ENCODE peak calls at places on chromosomes 11 and 22, in seven cellular contexts. Z, U, J, X, O, C and A are unnamed samples.

GRCh38 chr11:26806209-26806608 is 84.3 kb upstream of the SLC5A12 start:
- DNase-seq in Z (no peak), U (no peak), J (no peak), X (no peak), O (peak), C (peak), A (peak)

GRCh38 chr22:19661156-19661555 is 53.1 kb upstream of the SEPTIN5 start:
- DNase-seq in Z (no peak), U (no peak), J (no peak), X (no peak), O (peak), C (peak), A (no peak)

GRCh38 chr11:34155057-34155758 is 49.8 kb downstream of the NAT10 start:
- DNase-seq in Z (no peak), U (no peak), J (no peak), X (no peak), O (no peak), C (no peak), A (no peak)

GRCh38 chr11:848380-848931 is 5.8 kb downstream of the TSPAN4 start:
- DNase-seq in Z (no peak), U (no peak), J (peak), X (peak), O (peak), C (no peak), A (no peak)

GRCh38 chr11:44711113-44711512 is 15.6 kb upstream of the TSPAN18 start:
- DNase-seq in Z (no peak), U (peak), J (no peak), X (peak), O (no peak), C (no peak), A (no peak)

GRCh38 chr22:36332623-36333331 is 55.0 kb downstream of the MYH9 start:
- DNase-seq in Z (no peak), U (no peak), J (peak), X (no peak), O (peak), C (peak), A (peak)

GRCh38 chr11:117281159-117281558 is 10.0 kb upstream of the BACE1-AS start:
- DNase-seq in Z (no peak), U (no peak), J (no peak), X (no peak), O (peak), C (peak), A (peak)

GRCh38 chr11:61503135-61503770 is 5.3 kb upstream of the LRRC10B start:
- DNase-seq in Z (no peak), U (no peak), J (no peak), X (no peak), O (no peak), C (no peak), A (no peak)

GRCh38 chr22:50717709-50718351 is 20.2 kb upstream of the ACR start:
- DNase-seq in Z (no peak), U (no peak), J (no peak), X (no peak), O (no peak), C (no peak), A (no peak)

GRCh38 chr11:69040581-69041260 is 8.0 kb upstream of the TPCN2 start:
- DNase-seq in Z (no peak), U (no peak), J (no peak), X (no peak), O (peak), C (peak), A (peak)

GRCh38 chr11:20197881-20198280 is 37.6 kb upstream of the DBX1 start:
- DNase-seq in Z (no peak), U (no peak), J (no peak), X (no peak), O (no peak), C (no peak), A (no peak)

GRCh38 chr11:6238902-6239301 is at the start of gene CNGA4:
- DNase-seq in Z (no peak), U (no peak), J (no peak), X (no peak), O (no peak), C (no peak), A (no peak)

GRCh38 chr11:1928891-1929541 is 9.5 kb downstream of the TNNT3 start:
- DNase-seq in Z (no peak), U (no peak), J (no peak), X (peak), O (no peak), C (no peak), A (no peak)

GRCh38 chr11:1761110-1761856 is 2.4 kb downstream of the CTSD start:
- DNase-seq in Z (no peak), U (no peak), J (no peak), X (no peak), O (no peak), C (no peak), A (no peak)

GRCh38 chr11:35290876-35291275 is 128.5 kb downstream of the SLC1A2 start:
- DNase-seq in Z (no peak), U (no peak), J (no peak), X (no peak), O (no peak), C (no peak), A (no peak)

GRCh38 chr11:91776660-91777059 is 448.0 kb upstream of the FAT3 start:
- DNase-seq in Z (no peak), U (no peak), J (no peak), X (no peak), O (no peak), C (no peak), A (no peak)
- H2AFZ ChIP-seq in Z (no peak), U (no peak), J (no peak), X (no peak), O (no peak), C (no peak), A (no peak)

DNA sequence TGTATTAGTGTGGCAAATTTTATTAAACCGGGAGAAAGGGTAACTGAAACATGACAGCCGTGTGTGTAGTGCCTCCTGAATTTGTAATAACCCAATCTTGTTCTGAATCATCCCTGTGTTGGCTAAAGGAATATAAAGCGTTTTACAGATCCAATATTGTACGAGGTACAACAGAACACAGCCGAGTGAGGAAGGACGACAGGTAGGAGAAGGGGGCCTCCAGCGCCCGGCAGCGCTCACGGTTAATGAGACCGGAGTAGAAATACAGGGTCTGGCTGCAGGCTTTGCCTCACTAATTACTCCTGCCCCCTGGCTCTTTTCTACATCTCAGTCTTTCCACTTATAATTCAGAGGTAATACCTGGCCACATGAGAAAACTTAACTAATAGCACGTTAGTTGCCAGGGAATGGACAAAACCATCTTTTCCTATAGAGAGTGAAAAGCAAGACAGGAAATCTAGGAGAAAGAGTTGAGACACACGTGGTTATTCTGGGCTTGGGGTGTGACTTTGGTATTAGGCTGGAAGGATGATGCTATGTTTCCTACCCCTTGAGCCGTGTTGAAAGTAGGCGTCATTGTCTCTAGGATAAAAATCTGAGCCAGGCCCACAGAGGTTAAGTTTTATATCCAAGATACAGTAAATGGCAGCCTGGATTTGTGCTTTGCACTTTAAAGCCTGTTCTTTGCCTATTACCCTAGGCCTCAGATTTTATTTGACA is 54.0 kb downstream of the GRIK4 start:
- DNase-seq in Z (no peak), U (no peak), J (no peak), X (no peak), O (peak), C (no peak), A (peak)
- H3K4me3 ChIP-seq in Z (no peak), U (no peak), J (no peak), X (no peak), O (peak), C (no peak), A (no peak)

GRCh38 chr22:33321466-33321865 is 263.3 kb upstream of the SYN3 start:
- DNase-seq in Z (no peak), U (no peak), J (no peak), X (no peak), O (no peak), C (no peak), A (no peak)
- H3K27ac ChIP-seq in Z (no peak), U (no peak), J (no peak), X (no peak), O (no peak), C (no peak), A (no peak)

GRCh38 chr11:96543177-96543576 is 153.4 kb downstream of the JRKL start:
- DNase-seq in Z (no peak), U (no peak), J (no peak), X (no peak), O (no peak), C (no peak), A (no peak)
- H2AFZ ChIP-seq in Z (no peak), U (no peak), J (no peak), X (no peak), O (no peak), C (no peak), A (no peak)

GRCh38 chr22:17797721-17798559 is 23.7 kb upstream of the BID start:
- DNase-seq in Z (no peak), U (no peak), J (peak), X (no peak), O (no peak), C (no peak), A (no peak)
- H3K4me3 ChIP-seq in Z (no peak), U (no peak), J (no peak), X (no peak), O (no peak), C (no peak), A (no peak)

GRCh38 chr11:65491163-65491465 is 7.7 kb upstream of the MALAT1 start:
- DNase-seq in Z (no peak), U (no peak), J (no peak), X (no peak), O (peak), C (no peak), A (no peak)
- H3K27ac ChIP-seq in Z (peak), U (no peak), J (no peak), X (peak), O (peak), C (peak), A (peak)

GRCh38 chr22:26401726-26402125 is 27.3 kb upstream of the ASPHD2 start:
- DNase-seq in Z (no peak), U (no peak), J (peak), X (no peak), O (no peak), C (no peak), A (no peak)
- H2AFZ ChIP-seq in Z (no peak), U (peak), J (no peak), X (no peak), O (no peak), C (no peak), A (no peak)

GRCh38 chr11:108632041-108632440 is 32.8 kb upstream of the DDX10 start:
- DNase-seq in Z (no peak), U (no peak), J (no peak), X (peak), O (no peak), C (no peak), A (no peak)
- H3K4me3 ChIP-seq in Z (no peak), U (no peak), J (no peak), X (no peak), O (no peak), C (no peak), A (no peak)